ENCODE peak calls at places on chromosome X, in four cellular contexts. G is neural progenitor cell, F is fibroblast of lung, P is brain microvascular endothelial cell. Y is an unnamed sample.

GRCh38 chrX:44872319-44872816 is 620 bp upstream of the KDM6A start:
- DNase-seq in G (no peak), F (no peak), P (no peak), Y (no peak)

GRCh38 chrX:97806238-97806637 is 922.5 kb downstream of the RPA4 start:
- DNase-seq in G (no peak), F (peak), P (no peak), Y (no peak)

GRCh38 chrX:113384628-113385027 is 544.0 kb upstream of the AMOT start:
- DNase-seq in G (no peak), F (peak), P (no peak), Y (peak)

GRCh38 chrX:2495595-2495994 is 5.2 kb downstream of the DHRSX start:
- DNase-seq in G (no peak), F (no peak), P (no peak), Y (no peak)

GRCh38 chrX:2928127-2928582 is 984 bp downstream of the ARSD start:
- DNase-seq in G (peak), F (no peak), P (peak), Y (peak)

GRCh38 chrX:121782544-121782943 is 735.1 kb downstream of the GLUD2 start:
- DNase-seq in G (no peak), F (no peak), P (no peak), Y (no peak)

GRCh38 chrX:105483011-105483410 is 262.5 kb upstream of the TEX13A start:
- DNase-seq in G (no peak), F (peak), P (peak), Y (no peak)

GRCh38 chrX:19886888-19887531 is 390 bp downstream of the SH3KBP1 start:
- DNase-seq in G (peak), F (no peak), P (no peak), Y (peak)

GRCh38 chrX:38192007-38192625 is 28.6 kb downstream of the SRPX start:
- DNase-seq in G (peak), F (peak), P (no peak), Y (no peak)

GRCh38 chrX:23840674-23841073 is 57.7 kb downstream of the SAT1 start:
- DNase-seq in G (peak), F (no peak), P (no peak), Y (no peak)

GRCh38 chrX:19513383-19513782 is 1.9 kb downstream of the MAP3K15 start:
- DNase-seq in G (peak), F (peak), P (no peak), Y (no peak)

GRCh38 chrX:84717344-84717743 is 215.1 kb upstream of the HDX start:
- DNase-seq in G (no peak), F (no peak), P (no peak), Y (no peak)

GRCh38 chrX:11996810-11997209 is 141.5 kb upstream of the FRMPD4 start:
- DNase-seq in G (no peak), F (no peak), P (no peak), Y (no peak)

GRCh38 chrX:154370300-154370881 is 4.0 kb downstream of the FLNA start:
- DNase-seq in G (peak), F (peak), P (no peak), Y (no peak)

GRCh38 chrX:1041051-1041450 is 171.4 kb downstream of the CRLF2 start:
- DNase-seq in G (no peak), F (no peak), P (no peak), Y (no peak)

GRCh38 chrX:13482764-13483552 is 86.4 kb upstream of the EGFL6 start:
- DNase-seq in G (no peak), F (no peak), P (no peak), Y (no peak)

GRCh38 chrX:53422915-53423268 is 219 bp downstream of the RIBC1 start:
- DNase-seq in G (no peak), F (no peak), P (no peak), Y (no peak)

GRCh38 chrX:87663421-87663820 is 145.8 kb downstream of the KLHL4 start:
- DNase-seq in G (no peak), F (no peak), P (no peak), Y (no peak)

GRCh38 chrX:8845060-8845459 is 43.9 kb upstream of the FAM9A start:
- DNase-seq in G (no peak), F (peak), P (peak), Y (no peak)

GRCh38 chrX:39821011-39821708 is 276.6 kb downstream of the BCOR start:
- DNase-seq in G (peak), F (peak), P (no peak), Y (no peak)

GRCh38 chrX:37603938-37604409 is 32.5 kb downstream of the LANCL3 start:
- DNase-seq in G (no peak), F (no peak), P (no peak), Y (no peak)

DNA sequence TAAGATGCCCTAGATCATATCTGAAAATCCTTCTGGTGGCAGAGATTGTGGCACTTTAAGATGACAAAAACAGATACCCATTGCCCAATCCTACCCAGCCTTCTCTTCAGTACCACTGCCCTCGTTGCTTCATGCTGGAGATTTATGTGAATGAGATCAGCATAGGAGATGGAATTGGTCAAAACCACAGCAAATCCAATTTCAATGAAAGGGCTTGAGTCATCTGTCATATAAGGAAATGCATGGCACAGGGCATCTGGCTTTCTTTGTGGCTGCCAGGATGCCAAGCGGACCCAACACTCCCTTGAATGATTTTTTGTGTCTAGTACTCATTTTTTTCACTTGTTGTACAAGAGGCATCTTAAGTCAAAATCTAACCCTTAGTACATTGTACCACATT is 16.8 kb downstream of the AFF2 start:
- DNase-seq in G (no peak), F (no peak), P (no peak), Y (no peak)
- H3K27ac ChIP-seq in G (no peak), F (no peak), P (no peak), Y (no peak)

DNA sequence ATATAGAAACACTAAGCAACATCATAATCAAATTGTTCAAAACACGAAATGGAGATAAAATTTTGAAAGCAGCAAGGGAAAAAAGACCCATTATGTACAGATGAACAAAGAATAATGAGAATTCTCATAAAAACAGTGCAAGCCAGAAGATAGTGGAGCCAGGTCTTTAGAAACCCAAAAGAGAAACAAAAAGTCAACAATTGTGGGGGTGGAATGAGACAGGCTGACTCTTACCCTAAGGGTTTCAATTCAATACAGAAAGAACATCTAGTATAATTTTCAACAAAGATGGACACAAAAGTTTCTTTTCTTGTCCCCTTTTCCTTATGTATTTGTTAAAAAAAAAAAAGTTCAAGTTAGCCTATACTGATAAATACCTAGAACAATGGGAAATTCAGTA is 34.0 kb upstream of the MAGEB2 start:
- DNase-seq in G (no peak), F (no peak), P (no peak), Y (no peak)
- H3K27ac ChIP-seq in G (no peak), F (no peak), P (no peak), Y (no peak)

GRCh38 chrX:55715847-55716246 is 1.7 kb upstream of the RRAGB start:
- DNase-seq in G (no peak), F (no peak), P (no peak), Y (no peak)

GRCh38 chrX:55710701-55711100 is 6.8 kb upstream of the RRAGB start:
- DNase-seq in G (no peak), F (peak), P (peak), Y (no peak)

GRCh38 chrX:55716937-55717336 is 612 bp upstream of the RRAGB start:
- DNase-seq in G (no peak), F (no peak), P (no peak), Y (no peak)

GRCh38 chrX:55713635-55714034 is 3.9 kb upstream of the RRAGB start:
- DNase-seq in G (no peak), F (no peak), P (no peak), Y (no peak)

GRCh38 chrX:55714111-55714510 is 3.4 kb upstream of the RRAGB start:
- DNase-seq in G (no peak), F (no peak), P (no peak), Y (no peak)
- H3K27ac ChIP-seq in G (no peak), F (no peak), P (no peak), Y (no peak)

GRCh38 chrX:120751683-120752082 is 121.8 kb upstream of the C1GALT1C1 start:
- DNase-seq in G (no peak), F (no peak), P (no peak), Y (no peak)

GRCh38 chrX:120750381-120750780 is 120.5 kb upstream of the C1GALT1C1 start:
- DNase-seq in G (no peak), F (no peak), P (no peak), Y (no peak)

GRCh38 chrX:120755066-120755846 is 120.4 kb downstream of the CT47B1 start:
- DNase-seq in G (peak), F (no peak), P (no peak), Y (no peak)

GRCh38 chrX:120752431-120753128 is 122.7 kb upstream of the C1GALT1C1 start:
- DNase-seq in G (no peak), F (no peak), P (no peak), Y (no peak)

GRCh38 chrX:120753413-120754251 is 122.0 kb downstream of the CT47B1 start:
- DNase-seq in G (no peak), F (no peak), P (no peak), Y (no peak)
- H3K27ac ChIP-seq in G (no peak), F (no peak), P (no peak), Y (no peak)

DNA sequence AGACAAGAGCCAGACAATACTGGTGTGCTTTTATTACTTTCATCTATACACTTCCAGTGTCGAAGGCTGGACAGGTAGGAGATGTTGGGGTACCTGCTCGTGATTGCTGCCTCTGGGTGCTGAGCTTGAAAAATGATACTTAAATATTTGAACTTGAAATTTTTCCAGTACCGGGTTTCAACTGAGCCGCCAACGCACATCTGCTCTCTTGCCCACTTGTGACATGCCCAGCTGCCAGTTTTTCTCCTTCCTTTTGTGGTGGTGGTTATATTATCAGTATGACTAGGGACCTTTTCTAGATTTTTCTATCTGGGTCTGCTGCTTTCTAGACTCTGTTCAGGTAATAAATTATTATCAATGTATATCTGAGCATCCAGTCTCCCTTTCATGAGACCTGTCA is 3.4 kb downstream of the OGT start:
- DNase-seq in G (no peak), F (no peak), P (no peak), Y (no peak)
- H3K27ac ChIP-seq in G (no peak), F (no peak), P (no peak), Y (no peak)

DNA sequence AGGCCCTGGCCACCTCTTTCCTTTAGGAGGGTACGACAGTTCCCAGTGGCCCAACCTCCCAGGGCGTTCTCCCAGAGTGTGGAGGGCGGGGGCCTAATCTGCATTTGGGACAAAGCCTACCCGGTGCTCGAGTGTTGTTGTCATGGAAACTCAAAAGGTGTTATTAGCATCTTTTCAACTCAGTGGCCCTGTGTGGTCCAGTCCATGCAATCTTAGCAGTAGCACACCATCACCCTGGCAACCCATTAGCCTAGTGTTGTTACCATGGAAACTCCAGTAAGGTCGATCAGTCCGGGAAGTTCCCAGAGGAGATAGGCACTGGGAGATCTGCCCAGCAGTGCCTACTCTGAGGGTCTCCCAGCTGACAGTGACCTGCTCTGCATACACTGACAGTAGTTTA is 20.2 kb downstream of the APLN start:
- DNase-seq in G (peak), F (no peak), P (peak), Y (peak)
- H3K27ac ChIP-seq in G (no peak), F (no peak), P (no peak), Y (no peak)

DNA sequence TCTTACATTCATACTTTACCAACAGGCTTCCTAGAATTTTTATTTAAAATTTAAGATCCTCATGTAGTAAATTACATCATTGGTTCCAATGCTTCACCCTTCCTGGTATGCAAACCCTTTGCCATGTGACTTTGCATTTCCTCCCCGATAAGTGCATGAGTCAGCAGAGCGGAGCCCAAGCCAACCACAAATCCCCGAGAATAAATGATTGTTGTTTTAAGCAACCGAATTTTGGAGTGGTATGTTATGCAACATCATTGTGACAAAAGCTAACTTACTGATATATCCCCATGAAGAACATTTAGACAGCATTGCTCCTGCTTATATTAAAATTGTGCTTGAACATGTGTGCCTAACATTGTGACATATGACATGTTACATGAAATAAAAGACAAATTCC is 199.4 kb upstream of the DDX53 start:
- DNase-seq in G (no peak), F (peak), P (peak), Y (no peak)
- H3K27ac ChIP-seq in G (no peak), F (no peak), P (peak), Y (no peak)

GRCh38 chrX:80807606-80808159 is 2.0 kb downstream of the BRWD3 start:
- DNase-seq in G (no peak), F (no peak), P (no peak), Y (no peak)
- H3K27ac ChIP-seq in G (no peak), F (no peak), P (no peak), Y (no peak)

Y was measured in substantia nigra.